ENCODE peak calls at places on chromosomes 2 and 18, in five cellular contexts. B, U, W, I and K are unnamed samples.

GRCh38 chr2:222733846-222734689 is 62.6 kb downstream of the MOGAT1 start:
- DNase-seq in B (no peak), U (peak; percentile 98), W (peak; percentile 53), I (no peak), K (peak; percentile 37)

GRCh38 chr2:118221952-118222594 is 133.8 kb downstream of the INSIG2 start:
- DNase-seq in B (peak; percentile 83), U (peak; percentile 61), W (peak; percentile 92), I (peak; percentile 53), K (peak; percentile 78)

GRCh38 chr2:120343433-120344105 is 2.4 kb upstream of the INHBB start:
- DNase-seq in B (peak; percentile 95), U (peak; percentile 68), W (peak; percentile 94), I (peak; percentile 59), K (peak; percentile 67)

GRCh38 chr2:20447437-20448245 is 767 bp downstream of the RHOB start:
- DNase-seq in B (peak; percentile 67), U (no peak), W (peak; percentile 77), I (no peak), K (peak; percentile 49)

GRCh38 chr18:32049393-32050161 is 31.0 kb downstream of the RNF125 start:
- DNase-seq in B (no peak), U (no peak), W (peak; percentile 20), I (no peak), K (peak; percentile 55)

GRCh38 chr2:14524041-14524802 is 108.3 kb upstream of the LRATD1 start:
- DNase-seq in B (no peak), U (no peak), W (peak; percentile 79), I (no peak), K (peak; percentile 67)

GRCh38 chr2:118835739-118836410 is 11.6 kb downstream of the EN1 start:
- DNase-seq in B (peak; percentile 70), U (no peak), W (peak; percentile 67), I (no peak), K (no peak)

GRCh38 chr18:13377496-13377895 is 158.9 kb downstream of the LDLRAD4 start:
- DNase-seq in B (no peak), U (no peak), W (no peak), I (no peak), K (no peak)

GRCh38 chr18:69233465-69234054 is 167.1 kb upstream of the DOK6 start:
- DNase-seq in B (no peak), U (no peak), W (peak; percentile 41), I (no peak), K (peak; percentile 46)

GRCh38 chr2:84833481-84834150 is 47.3 kb downstream of the TRABD2A start:
- DNase-seq in B (no peak), U (no peak), W (no peak), I (no peak), K (no peak)

GRCh38 chr2:239118675-239119211 is 270.9 kb downstream of the TWIST2 start:
- DNase-seq in B (no peak), U (no peak), W (no peak), I (no peak), K (no peak)

GRCh38 chr2:48425402-48425801 is 104.6 kb upstream of the STON1 start:
- DNase-seq in B (no peak), U (no peak), W (no peak), I (no peak), K (no peak)

GRCh38 chr2:217478831-217479435 is 523.9 kb downstream of the TNS1 start:
- DNase-seq in B (no peak), U (no peak), W (no peak), I (no peak), K (no peak)

GRCh38 chr2:112548980-112549379 is 6.7 kb downstream of the POLR1B start:
- DNase-seq in B (no peak), U (no peak), W (no peak), I (no peak), K (no peak)

GRCh38 chr2:21317131-21317530 is 193.4 kb downstream of the TDRD15 start:
- DNase-seq in B (peak; percentile 86), U (peak; percentile 60), W (peak; percentile 38), I (peak; percentile 13), K (peak; percentile 23)

GRCh38 chr2:99867690-99868089 is 274.7 kb downstream of the AFF3 start:
- DNase-seq in B (no peak), U (no peak), W (no peak), I (no peak), K (peak; percentile 78)

GRCh38 chr2:163453920-163454319 is 281.9 kb downstream of the FIGN start:
- DNase-seq in B (no peak), U (no peak), W (no peak), I (no peak), K (no peak)

GRCh38 chr2:43887176-43887575 is 48.4 kb downstream of the ABCG8 start:
- DNase-seq in B (no peak), U (no peak), W (no peak), I (no peak), K (no peak)

GRCh38 chr18:3027301-3027700 is 14.4 kb upstream of the LPIN2 start:
- DNase-seq in B (no peak), U (no peak), W (no peak), I (no peak), K (no peak)

GRCh38 chr2:6342273-6342920 is 523.3 kb downstream of the CMPK2 start:
- DNase-seq in B (no peak), U (no peak), W (no peak), I (no peak), K (no peak)

GRCh38 chr2:130391872-130392670 is 36.2 kb downstream of the PTPN18 start:
- DNase-seq in B (no peak), U (peak; percentile 34), W (peak; percentile 75), I (no peak), K (peak; percentile 25)

GRCh38 chr18:65039578-65039977 is 711.2 kb upstream of the CDH7 start:
- DNase-seq in B (no peak), U (no peak), W (no peak), I (no peak), K (no peak)

GRCh38 chr2:196276421-196276820 is 105.0 kb upstream of the STK17B start:
- DNase-seq in B (no peak), U (peak; percentile 39), W (no peak), I (no peak), K (no peak)

GRCh38 chr2:63249146-63249545 is 198.5 kb downstream of the OTX1 start:
- DNase-seq in B (no peak), U (no peak), W (no peak), I (no peak), K (no peak)

GRCh38 chr2:4091013-4091412 is 387.6 kb downstream of the DCDC2C start:
- DNase-seq in B (peak; percentile 19), U (no peak), W (no peak), I (no peak), K (no peak)

GRCh38 chr18:9701604-9702324 is 6.3 kb upstream of the RAB31 start:
- DNase-seq in B (no peak), U (no peak), W (no peak), I (no peak), K (no peak)

GRCh38 chr2:69462780-69463179 is 25.5 kb upstream of the NFU1 start:
- DNase-seq in B (no peak), U (no peak), W (no peak), I (no peak), K (no peak)

GRCh38 chr2:69456154-69456553 is 18.9 kb upstream of the NFU1 start:
- DNase-seq in B (no peak), U (no peak), W (no peak), I (no peak), K (no peak)

GRCh38 chr2:69456950-69457445 is 19.8 kb upstream of the NFU1 start:
- DNase-seq in B (no peak), U (no peak), W (no peak), I (no peak), K (no peak)

GRCh38 chr2:69464575-69464974 is 27.3 kb upstream of the NFU1 start:
- DNase-seq in B (no peak), U (no peak), W (peak; percentile 90), I (no peak), K (peak; percentile 28)

DNA sequence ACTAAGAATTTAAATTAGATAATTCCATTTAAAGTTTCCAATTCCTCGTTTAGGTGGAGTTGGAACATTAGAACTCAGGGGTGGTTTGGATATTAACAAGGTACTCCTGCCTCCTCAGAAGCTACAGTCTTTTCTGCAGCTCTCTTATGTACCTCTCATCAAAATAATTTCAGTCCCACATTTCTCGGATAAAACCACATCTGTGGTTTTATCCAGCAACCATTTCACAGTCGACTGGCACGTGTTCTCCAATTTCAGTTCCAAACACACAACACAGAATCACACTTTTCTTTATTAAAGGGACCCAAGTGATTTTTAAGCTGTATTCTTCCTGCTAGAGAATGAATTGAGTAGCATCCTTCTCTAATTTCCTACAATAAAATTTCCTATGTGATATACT is 22.7 kb upstream of the NFU1 start:
- DNase-seq in B (no peak), U (no peak), W (no peak), I (no peak), K (no peak)
- H4K20me1 ChIP-seq in B (no peaks in the 10 kb centered on the region), U (no peaks in the 10 kb centered on the region), W (no peaks in the 10 kb centered on the region), I (no peaks in the 10 kb centered on the region), K (no peaks in the 10 kb centered on the region)

GRCh38 chr2:58428553-58429284 is 187.6 kb upstream of the FANCL start:
- DNase-seq in B (peak; percentile 88), U (no peak), W (peak; percentile 22), I (no peak), K (peak; percentile 9)
- TF ChIP-seq EZH2 in B (no peak), U (peak; percentile 64), W (no peak), I (no peak), K (no peak)

GRCh38 chr2:45796500-45796899 is 145.0 kb downstream of the PRKCE start:
- DNase-seq in B (no peak), U (no peak), W (no peak), I (no peak), K (no peak)

GRCh38 chr2:45793998-45794720 is 142.7 kb downstream of the PRKCE start:
- DNase-seq in B (no peak), U (no peak), W (no peak), I (no peak), K (peak; percentile 22)

GRCh38 chr2:45793564-45793963 is 142.1 kb downstream of the PRKCE start:
- DNase-seq in B (no peak), U (peak; percentile 50), W (no peak), I (no peak), K (no peak)

GRCh38 chr2:45799679-45800381 is 148.4 kb downstream of the PRKCE start:
- DNase-seq in B (peak; percentile 22), U (no peak), W (no peak), I (no peak), K (no peak)

GRCh38 chr2:45797451-45798230 is 146.2 kb downstream of the PRKCE start:
- DNase-seq in B (peak; percentile 34), U (no peak), W (peak; percentile 12), I (no peak), K (no peak)
- H4K20me1 ChIP-seq in B (no peaks in the 10 kb centered on the region), U (no peaks in the 10 kb centered on the region), W (no peaks in the 10 kb centered on the region), I (peaks cover 3% of the 10 kb centered on the region), K (no peaks in the 10 kb centered on the region)

GRCh38 chr2:207674266-207674774 is 37.1 kb upstream of the CCNYL1 start:
- DNase-seq in B (no peak), U (no peak), W (no peak), I (no peak), K (no peak)

GRCh38 chr2:207673431-207673830 is 38.0 kb upstream of the CCNYL1 start:
- DNase-seq in B (no peak), U (no peak), W (no peak), I (no peak), K (no peak)

GRCh38 chr2:207674826-207675225 is 36.6 kb upstream of the CCNYL1 start:
- DNase-seq in B (peak; percentile 21), U (peak; percentile 33), W (no peak), I (no peak), K (no peak)

GRCh38 chr2:207681431-207681830 is 30.0 kb upstream of the CCNYL1 start:
- DNase-seq in B (no peak), U (no peak), W (no peak), I (no peak), K (no peak)

GRCh38 chr2:207676827-207677354 is 34.5 kb upstream of the CCNYL1 start:
- DNase-seq in B (no peak), U (peak; percentile 26), W (peak; percentile 67), I (no peak), K (peak; percentile 92)
- TF ChIP-seq EZH2 in B (no peak), U (no peak), W (no peak), I (no peak), K (no peak)

GRCh38 chr2:46909771-46910419 is 5.7 kb downstream of the MCFD2 start:
- DNase-seq in B (no peak), U (peak; percentile 52), W (peak; percentile 93), I (peak; percentile 94), K (peak; percentile 61)
- H4K20me1 ChIP-seq in B (peaks cover 34% of the 10 kb centered on the region), U (peaks cover 27% of the 10 kb centered on the region), W (peaks cover 9% of the 10 kb centered on the region), I (peaks cover 20% of the 10 kb centered on the region), K (no peaks in the 10 kb centered on the region)